ENCODE peak calls at places on chromosomes 16 and 17, in seven cellular contexts. J is T-helper 1 cell, P is progenitor cell of endocrine pancreas, T is astrocyte, G is NCI-H187 treated with DMSO at 0.1 percent for 48 hours, D is small intestine, L is HT1080. O is an unnamed sample.

GRCh38 chr16:67141391-67141790 is 9.4 kb downstream of the B3GNT9 start:
- DNase-seq in J (no peak), P (no peak), T (no peak), G (no peak), D (no peak), L (no peak), O (no peak)

GRCh38 chr17:65013613-65014391 is 42.7 kb downstream of the GNA13 start:
- DNase-seq in J (no peak), P (no peak), T (peak), G (no peak), D (no peak), L (peak), O (no peak)

GRCh38 chr16:64144612-64145011 is 977.3 kb downstream of the CDH11 start:
- DNase-seq in J (no peak), P (no peak), T (no peak), G (no peak), D (no peak), L (peak), O (no peak)

GRCh38 chr17:50314456-50315011 is 31.4 kb upstream of the XYLT2 start:
- DNase-seq in J (no peak), P (no peak), T (no peak), G (no peak), D (no peak), L (no peak), O (no peak)

GRCh38 chr16:26491271-26491670 is 575.5 kb upstream of the C16orf82 start:
- DNase-seq in J (no peak), P (no peak), T (no peak), G (no peak), D (no peak), L (no peak), O (no peak)

GRCh38 chr16:53612003-53612402 is 91.7 kb downstream of the RPGRIP1L start:
- DNase-seq in J (no peak), P (no peak), T (no peak), G (no peak), D (peak), L (no peak), O (no peak)

GRCh38 chr17:40956401-40957254 is 10.1 kb downstream of the KRT39 start:
- DNase-seq in J (no peak), P (no peak), T (peak), G (no peak), D (no peak), L (peak), O (no peak)

GRCh38 chr17:80724723-80725388 is 180.2 kb downstream of the RPTOR start:
- DNase-seq in J (no peak), P (no peak), T (peak), G (no peak), D (no peak), L (peak), O (no peak)

GRCh38 chr17:56011406-56012131 is 141.7 kb upstream of the ANKFN1 start:
- DNase-seq in J (no peak), P (no peak), T (no peak), G (no peak), D (no peak), L (no peak), O (no peak)

GRCh38 chr17:36142806-36143205 is 33.6 kb downstream of the TBC1D3B start:
- DNase-seq in J (no peak), P (no peak), T (no peak), G (no peak), D (no peak), L (no peak), O (no peak)

GRCh38 chr16:3589441-3589921 is 12.3 kb upstream of the NLRC3 start:
- DNase-seq in J (no peak), P (no peak), T (no peak), G (no peak), D (no peak), L (no peak), O (no peak)

GRCh38 chr17:29495011-29495410 is 71.8 kb downstream of the ABHD15 start:
- DNase-seq in J (no peak), P (no peak), T (peak), G (no peak), D (no peak), L (no peak), O (no peak)

GRCh38 chr17:28046034-28046825 is 3.8 kb downstream of the NLK start:
- DNase-seq in J (no peak), P (no peak), T (no peak), G (no peak), D (no peak), L (no peak), O (no peak)

GRCh38 chr17:77189148-77189547 is 48.4 kb downstream of the SEC14L1 start:
- DNase-seq in J (no peak), P (no peak), T (no peak), G (no peak), D (no peak), L (no peak), O (no peak)

GRCh38 chr17:77308768-77309726 is 168.3 kb downstream of the SEC14L1 start:
- DNase-seq in J (no peak), P (no peak), T (peak), G (no peak), D (no peak), L (peak), O (no peak)

GRCh38 chr17:82976982-82977488 is 102.4 kb upstream of the METRNL start:
- DNase-seq in J (no peak), P (no peak), T (no peak), G (no peak), D (no peak), L (no peak), O (no peak)

GRCh38 chr17:49520386-49521087 is 25.4 kb downstream of the NGFR start:
- DNase-seq in J (no peak), P (no peak), T (no peak), G (no peak), D (no peak), L (no peak), O (no peak)

GRCh38 chr16:11992594-11993524 is 16.3 kb downstream of the SNX29 start:
- DNase-seq in J (no peak), P (no peak), T (no peak), G (no peak), D (no peak), L (no peak), O (no peak)

GRCh38 chr17:9644910-9645751 is at the start of gene USP43:
- DNase-seq in J (no peak), P (peak), T (no peak), G (no peak), D (peak), L (no peak), O (no peak)

GRCh38 chr16:1010266-1010665 is 28.7 kb downstream of the SOX8 start:
- DNase-seq in J (no peak), P (no peak), T (no peak), G (no peak), D (no peak), L (no peak), O (no peak)

GRCh38 chr17:82937411-82938371 is 97.9 kb upstream of the ZNF750 start:
- DNase-seq in J (no peak), P (no peak), T (no peak), G (no peak), D (no peak), L (no peak), O (no peak)

GRCh38 chr16:77514500-77515225 is 79.8 kb upstream of the ADAMTS18 start:
- DNase-seq in J (no peak), P (no peak), T (no peak), G (no peak), D (no peak), L (no peak), O (no peak)

GRCh38 chr16:67238278-67238575 is 9.1 kb downstream of the FHOD1 start:
- DNase-seq in J (no peak), P (no peak), T (no peak), G (no peak), D (no peak), L (no peak), O (no peak)

GRCh38 chr16:85389679-85390470 is 223.2 kb upstream of the GSE1 start:
- DNase-seq in J (no peak), P (no peak), T (no peak), G (no peak), D (no peak), L (no peak), O (no peak)

GRCh38 chr16:21684199-21684598 is 20.4 kb downstream of the OTOA start:
- DNase-seq in J (peak), P (no peak), T (no peak), G (no peak), D (peak), L (no peak), O (no peak)

GRCh38 chr17:27807567-27808470 is 7.5 kb upstream of the NOS2 start:
- DNase-seq in J (peak), P (no peak), T (no peak), G (peak), D (peak), L (no peak), O (peak)

GRCh38 chr16:69833357-69833781 is 71.2 kb downstream of the WWP2 start:
- DNase-seq in J (no peak), P (no peak), T (no peak), G (no peak), D (no peak), L (no peak), O (no peak)

GRCh38 chr16:16045879-16046278 is 96.5 kb downstream of the ABCC1 start:
- DNase-seq in J (no peak), P (no peak), T (no peak), G (no peak), D (no peak), L (no peak), O (no peak)

GRCh38 chr16:11996433-11997174 is 20.1 kb downstream of the SNX29 start:
- DNase-seq in J (no peak), P (no peak), T (no peak), G (no peak), D (no peak), L (no peak), O (no peak)

GRCh38 chr17:42132941-42133340 is 10.3 kb downstream of the HSPB9 start:
- DNase-seq in J (no peak), P (no peak), T (peak), G (peak), D (peak), L (peak), O (no peak)

GRCh38 chr16:11370084-11370931 is 25.0 kb downstream of the RMI2 start:
- DNase-seq in J (no peak), P (no peak), T (no peak), G (no peak), D (no peak), L (no peak), O (no peak)

GRCh38 chr16:86798247-86799041 is 220.1 kb downstream of the FOXL1 start:
- DNase-seq in J (no peak), P (no peak), T (peak), G (no peak), D (no peak), L (no peak), O (no peak)

GRCh38 chr17:80984749-80985148 is 6.9 kb upstream of the CHMP6 start:
- DNase-seq in J (no peak), P (no peak), T (peak), G (no peak), D (peak), L (peak), O (no peak)

O was measured in effector memory CD4-positive, alpha-beta T cell.